ENCODE peak calls at places on chromosome 2, in six cellular contexts. Q is pons, J is astrocyte of the hippocampus, L is kidney, D is NCI-H345, K is M059J. U is an unnamed sample.
A peak's percentile ranks its signal among the peaks of the same experiment; 100 is the strongest.

GRCh38 chr2:174334278-174334715 is 457 bp upstream of the SP9 start:
- DNase-seq in J (peak; percentile 10), Q (no peak), K (no peak), L (no peak), D (no peak), U (no peak)

GRCh38 chr2:132936791-132937190 is 266.8 kb upstream of the LYPD1 start:
- DNase-seq in J (no peak), L (no peak), D (no peak), Q (no peak), K (no peak), U (no peak)

GRCh38 chr2:100185105-100185504 is 42.7 kb upstream of the AFF3 start:
- DNase-seq in L (no peak), K (no peak), J (no peak), Q (no peak), D (no peak), U (no peak)

GRCh38 chr2:102258386-102259074 is 52.8 kb upstream of the IL1RL1 start:
- DNase-seq in K (peak; percentile 89), D (no peak), Q (no peak), L (no peak), J (peak; percentile 74), U (no peak)

GRCh38 chr2:232890536-232890895 is 20.5 kb downstream of the SNORC start:
- DNase-seq in L (peak; percentile 57), Q (no peak), K (no peak), J (no peak), D (no peak), U (no peak)

GRCh38 chr2:55899881-55900280 is 23.7 kb downstream of the EFEMP1 start:
- DNase-seq in K (peak; percentile 49), L (no peak), Q (no peak), D (no peak), J (peak; percentile 51), U (no peak)

GRCh38 chr2:24635181-24635580 is 144.1 kb downstream of the NCOA1 start:
- DNase-seq in J (no peak), D (no peak), L (no peak), K (no peak), Q (peak; percentile 20), U (no peak)

GRCh38 chr2:47031909-47032668 is 116.5 kb upstream of the MCFD2 start:
- DNase-seq in J (no peak), L (no peak), Q (no peak), D (no peak), K (peak; percentile 56), U (no peak)

GRCh38 chr2:234702731-234703225 is 205.9 kb upstream of the ARL4C start:
- DNase-seq in L (no peak), J (no peak), Q (no peak), K (peak; percentile 42), D (peak; percentile 62), U (no peak)

GRCh38 chr2:9768388-9768787 is 74.9 kb upstream of the TAF1B start:
- DNase-seq in D (no peak), K (no peak), Q (no peak), J (peak; percentile 44), L (no peak), U (peak; percentile 85)

GRCh38 chr2:233350708-233351107 is 3.6 kb upstream of the DGKD start:
- DNase-seq in Q (no peak), L (no peak), D (peak; percentile 10), J (peak; percentile 88), K (peak; percentile 99), U (peak; percentile 10)

GRCh38 chr2:30769891-30770462 is 37.3 kb downstream of the CAPN13 start:
- DNase-seq in D (no peak), K (no peak), L (no peak), Q (no peak), J (no peak), U (no peak)

GRCh38 chr2:195533771-195534642 is 123.0 kb upstream of the SLC39A10 start:
- DNase-seq in D (no peak), Q (peak; percentile 48), J (peak; percentile 81), K (peak; percentile 92), L (no peak), U (no peak)

GRCh38 chr2:219178377-219179175 is 501 bp downstream of the RETREG2 start:
- DNase-seq in Q (peak; percentile 22), D (peak; percentile 36), L (no peak), J (peak; percentile 13), K (peak; percentile 31), U (no peak)

GRCh38 chr2:241282553-241282952 is 32.9 kb downstream of the HDLBP start:
- DNase-seq in D (no peak), K (no peak), Q (peak; percentile 28), L (no peak), J (no peak), U (no peak)

GRCh38 chr2:203238711-203239526 is at the start of gene CYP20A1:
- DNase-seq in D (peak; percentile 96), Q (peak; percentile 93), K (peak; percentile 92), J (peak; percentile 99), L (peak; percentile 99), U (peak; percentile 91)

GRCh38 chr2:25566694-25567093 is 106.7 kb downstream of the DTNB start:
- DNase-seq in L (no peak), K (no peak), D (no peak), J (peak; percentile 33), Q (peak; percentile 69), U (no peak)

GRCh38 chr2:179579744-179580143 is 281.7 kb downstream of the ZNF385B start:
- DNase-seq in K (no peak), Q (no peak), L (no peak), J (peak; percentile 46), D (no peak), U (peak; percentile 4)

GRCh38 chr2:234751275-234751938 is 200.4 kb upstream of the SH3BP4 start:
- DNase-seq in D (no peak), L (no peak), Q (no peak), J (peak; percentile 60), K (no peak), U (peak; percentile 10)

GRCh38 chr2:85516649-85517389 is 22.1 kb upstream of the MAT2A start:
- DNase-seq in L (no peak), Q (no peak), D (no peak), J (no peak), K (peak; percentile 40), U (no peak)

GRCh38 chr2:193810533-193810932 is 1615.8 kb upstream of the TMEFF2 start:
- DNase-seq in K (peak; percentile 42), D (no peak), Q (no peak), J (peak; percentile 56), L (no peak), U (no peak)

GRCh38 chr2:173588931-173589369 is 234.3 kb downstream of the CDCA7 start:
- DNase-seq in D (no peak), J (no peak), K (no peak), Q (no peak), L (no peak), U (no peak)

GRCh38 chr2:196413821-196414274 is 225.7 kb upstream of the CCDC150 start:
- DNase-seq in Q (no peak), D (no peak), J (no peak), K (no peak), L (no peak), U (no peak)

GRCh38 chr2:10733584-10733958 is 12.1 kb downstream of the ATP6V1C2 start:
- DNase-seq in K (no peak), D (no peak), L (no peak), J (no peak), Q (no peak), U (no peak)

GRCh38 chr2:138829326-138829725 is 49.1 kb upstream of the NXPH2 start:
- DNase-seq in D (peak; percentile 35), L (no peak), K (peak; percentile 35), J (peak; percentile 59), Q (peak; percentile 52), U (peak; percentile 43)

GRCh38 chr2:150135223-150135883 is 352.1 kb downstream of the RND3 start:
- DNase-seq in J (no peak), L (no peak), Q (no peak), K (no peak), D (no peak), U (no peak)

GRCh38 chr2:33419548-33420255 is 56.7 kb upstream of the RASGRP3 start:
- DNase-seq in Q (no peak), L (no peak), D (no peak), K (peak; percentile 45), J (no peak), U (no peak)

GRCh38 chr2:26672112-26672817 is 20.3 kb upstream of the KCNK3 start:
- DNase-seq in L (no peak), K (no peak), Q (no peak), J (no peak), D (no peak), U (no peak)

GRCh38 chr2:19542796-19543195 is 184.4 kb upstream of the OSR1 start:
- DNase-seq in Q (no peak), J (no peak), D (no peak), L (no peak), K (peak; percentile 56), U (no peak)

GRCh38 chr2:178787155-178787554 is 20.1 kb downstream of the TTN start:
- DNase-seq in Q (no peak), L (no peak), J (no peak), D (no peak), K (no peak), U (no peak)

GRCh38 chr2:103809946-103810345 is 1044.0 kb upstream of the POU3F3 start:
- DNase-seq in Q (no peak), D (peak; percentile 63), K (no peak), J (peak; percentile 30), L (no peak), U (no peak)

GRCh38 chr2:52465267-52465666 is 1302.3 kb upstream of the CHAC2 start:
- DNase-seq in Q (no peak), D (no peak), J (peak; percentile 80), L (no peak), K (no peak), U (no peak)

GRCh38 chr2:59578349-59578748 is 975.1 kb downstream of the BCL11A start:
- DNase-seq in K (no peak), J (no peak), L (no peak), Q (no peak), D (no peak), U (no peak)

GRCh38 chr2:111634050-111634784 is 249.8 kb downstream of the ANAPC1 start:
- DNase-seq in J (no peak), K (peak; percentile 10), D (no peak), Q (no peak), L (no peak), U (no peak)

GRCh38 chr2:67135201-67135600 is 261.9 kb upstream of the ETAA1 start:
- DNase-seq in Q (no peak), D (no peak), L (no peak), J (no peak), K (no peak), U (peak; percentile 61)

GRCh38 chr2:1818404-1818803 is 74.1 kb upstream of the PXDN start:
- DNase-seq in L (no peak), Q (no peak), K (peak; percentile 16), J (no peak), D (no peak), U (no peak)

GRCh38 chr2:150234787-150235512 is 252.5 kb downstream of the RND3 start:
- DNase-seq in L (no peak), Q (peak; percentile 75), D (no peak), J (peak; percentile 72), K (peak; percentile 87), U (peak; percentile 67)

GRCh38 chr2:153871231-153872221 is at the start of gene GALNT13:
- DNase-seq in D (peak; percentile 97), J (peak; percentile 81), Q (peak; percentile 92), L (peak; percentile 73), K (peak; percentile 2), U (peak; percentile 91)

U was measured in NCI-H1105 treated with DMSO at 0.1 percent for 48 hours.